ENCODE peak calls at places on chromosomes 13 and 19, in six cellular contexts. I is mucosa of descending colon, X is NCI-H1417, M is thoracic aorta, B is mesothelial cell of epicardium, Q is IMR-90. J is an unnamed sample.
A peak's percentile ranks its signal among the peaks of the same experiment; 100 is the strongest.

GRCh38 chr13:24306632-24307031 is 2.7 kb upstream of the C1QTNF9 start:
- DNase-seq in I (no peak), X (no peak), Q (peak; percentile 73), M (no peak), B (no peak), J (no peak)

GRCh38 chr19:50759886-50760285 is 10.4 kb upstream of the GPR32 start:
- DNase-seq in B (no peak), Q (peak; percentile 32), M (no peak), X (peak; percentile 12), I (no peak), J (no peak)

GRCh38 chr13:95564948-95565347 is 12.4 kb downstream of the CLDN10 start:
- DNase-seq in B (no peak), I (no peak), M (no peak), X (no peak), Q (peak; percentile 34), J (no peak)

GRCh38 chr19:1066748-1067340 is at the start of gene ARHGAP45:
- DNase-seq in X (no peak), Q (no peak), I (peak; percentile 78), B (no peak), M (no peak), J (no peak)

GRCh38 chr13:72920097-72920496 is 138.2 kb downstream of the PIBF1 start:
- DNase-seq in B (no peak), M (no peak), Q (peak; percentile 11), I (no peak), X (no peak), J (no peak)

GRCh38 chr13:112670118-112670517 is 19.7 kb upstream of the ATP11A start:
- DNase-seq in X (no peak), M (no peak), I (no peak), B (no peak), Q (no peak), J (no peak)

GRCh38 chr19:7970716-7971448 is 27.4 kb upstream of the TIMM44 start:
- DNase-seq in M (no peak), X (peak; percentile 1), I (no peak), Q (peak; percentile 28), B (no peak), J (no peak)

GRCh38 chr13:45811891-45812583 is 39.5 kb downstream of the SIAH3 start:
- DNase-seq in X (no peak), Q (no peak), M (no peak), B (no peak), I (no peak), J (no peak)

GRCh38 chr13:66074018-66074615 is 1156.0 kb downstream of the PCDH9 start:
- DNase-seq in M (no peak), B (no peak), Q (no peak), I (no peak), X (no peak), J (no peak)

GRCh38 chr13:36345438-36346221 is 564 bp downstream of the SPART start:
- DNase-seq in Q (peak; percentile 92), X (no peak), M (peak; percentile 40), B (peak; percentile 27), I (peak; percentile 39), J (peak; percentile 40)